ENCODE peak calls at places on chromosomes 6 and 20, in ten cellular contexts. One of them, this sample, is unnamed.

GRCh38 chr6:154297711-154298110 is 58.9 kb downstream of the IPCEF1 start:
- DNase-seq in esophagus squamous epithelium: no peak
- DNase-seq in uterus: no peak
- DNase-seq in sigmoid colon: no peak
- DNase-seq in hepatocyte: no peak
- DNase-seq in right cardiac atrium: no peak
- DNase-seq in HAP-1: no peak
- DNase-seq in cardiac fibroblast: no peak
- DNase-seq in astrocyte of the spinal cord: no peak
- DNase-seq in small intestine: no peak
- DNase-seq in this sample: no peak

GRCh38 chr20:49287555-49288249 is 9.8 kb upstream of the ZNFX1 start:
- DNase-seq in esophagus squamous epithelium: no peak
- DNase-seq in uterus: no peak
- DNase-seq in sigmoid colon: no peak
- DNase-seq in hepatocyte: no peak
- DNase-seq in right cardiac atrium: no peak
- DNase-seq in HAP-1: no peak
- DNase-seq in cardiac fibroblast: peak
- DNase-seq in astrocyte of the spinal cord: peak
- DNase-seq in small intestine: no peak
- DNase-seq in this sample: no peak

GRCh38 chr6:12033770-12034169 is 21.7 kb downstream of the HIVEP1 start:
- DNase-seq in esophagus squamous epithelium: no peak
- DNase-seq in uterus: no peak
- DNase-seq in sigmoid colon: no peak
- DNase-seq in hepatocyte: no peak
- DNase-seq in right cardiac atrium: no peak
- DNase-seq in HAP-1: no peak
- DNase-seq in cardiac fibroblast: peak
- DNase-seq in astrocyte of the spinal cord: no peak
- DNase-seq in small intestine: peak
- DNase-seq in this sample: no peak

GRCh38 chr6:13926378-13926777 is 1.6 kb downstream of the RNF182 start:
- DNase-seq in esophagus squamous epithelium: no peak
- DNase-seq in uterus: no peak
- DNase-seq in sigmoid colon: no peak
- DNase-seq in hepatocyte: no peak
- DNase-seq in right cardiac atrium: no peak
- DNase-seq in HAP-1: no peak
- DNase-seq in cardiac fibroblast: no peak
- DNase-seq in astrocyte of the spinal cord: no peak
- DNase-seq in small intestine: no peak
- DNase-seq in this sample: no peak

GRCh38 chr20:63009988-63010769 is 3.4 kb upstream of the BHLHE23 start:
- DNase-seq in esophagus squamous epithelium: no peak
- DNase-seq in uterus: no peak
- DNase-seq in sigmoid colon: no peak
- DNase-seq in hepatocyte: no peak
- DNase-seq in right cardiac atrium: peak
- DNase-seq in HAP-1: no peak
- DNase-seq in cardiac fibroblast: peak
- DNase-seq in astrocyte of the spinal cord: no peak
- DNase-seq in small intestine: peak
- DNase-seq in this sample: peak

GRCh38 chr6:116531675-116532570 is 13.6 kb downstream of the TRAPPC3L start:
- DNase-seq in esophagus squamous epithelium: no peak
- DNase-seq in uterus: peak
- DNase-seq in sigmoid colon: no peak
- DNase-seq in hepatocyte: peak
- DNase-seq in right cardiac atrium: peak
- DNase-seq in HAP-1: peak
- DNase-seq in cardiac fibroblast: peak
- DNase-seq in astrocyte of the spinal cord: peak
- DNase-seq in small intestine: peak
- DNase-seq in this sample: peak

GRCh38 chr20:53842301-53843099 is 227.9 kb downstream of the BCAS1 start:
- DNase-seq in esophagus squamous epithelium: no peak
- DNase-seq in uterus: no peak
- DNase-seq in sigmoid colon: no peak
- DNase-seq in hepatocyte: no peak
- DNase-seq in right cardiac atrium: no peak
- DNase-seq in HAP-1: no peak
- DNase-seq in cardiac fibroblast: no peak
- DNase-seq in astrocyte of the spinal cord: no peak
- DNase-seq in small intestine: no peak
- DNase-seq in this sample: no peak

GRCh38 chr20:62420846-62421715 is 6.3 kb downstream of the RBBP8NL start:
- DNase-seq in esophagus squamous epithelium: no peak
- DNase-seq in uterus: no peak
- DNase-seq in sigmoid colon: no peak
- DNase-seq in hepatocyte: no peak
- DNase-seq in right cardiac atrium: no peak
- DNase-seq in HAP-1: no peak
- DNase-seq in cardiac fibroblast: no peak
- DNase-seq in astrocyte of the spinal cord: no peak
- DNase-seq in small intestine: no peak
- DNase-seq in this sample: no peak

GRCh38 chr20:11850901-11851300 is 66.8 kb upstream of the BTBD3 start:
- DNase-seq in esophagus squamous epithelium: no peak
- DNase-seq in uterus: no peak
- DNase-seq in sigmoid colon: no peak
- DNase-seq in hepatocyte: no peak
- DNase-seq in right cardiac atrium: no peak
- DNase-seq in HAP-1: no peak
- DNase-seq in cardiac fibroblast: peak
- DNase-seq in astrocyte of the spinal cord: peak
- DNase-seq in small intestine: no peak
- DNase-seq in this sample: no peak

GRCh38 chr6:125611573-125612399 is 137.6 kb upstream of the HEY2 start:
- DNase-seq in esophagus squamous epithelium: no peak
- DNase-seq in uterus: no peak
- DNase-seq in sigmoid colon: no peak
- DNase-seq in hepatocyte: no peak
- DNase-seq in right cardiac atrium: peak
- DNase-seq in HAP-1: no peak
- DNase-seq in cardiac fibroblast: peak
- DNase-seq in astrocyte of the spinal cord: peak
- DNase-seq in small intestine: no peak
- DNase-seq in this sample: no peak

GRCh38 chr6:170086639-170087420 is 204.0 kb downstream of the DLL1 start:
- DNase-seq in esophagus squamous epithelium: no peak
- DNase-seq in uterus: peak
- DNase-seq in sigmoid colon: peak
- DNase-seq in hepatocyte: no peak
- DNase-seq in right cardiac atrium: peak
- DNase-seq in HAP-1: no peak
- DNase-seq in cardiac fibroblast: no peak
- DNase-seq in astrocyte of the spinal cord: no peak
- DNase-seq in small intestine: no peak
- DNase-seq in this sample: no peak

GRCh38 chr20:1302578-1303541 is 26.1 kb downstream of the SDCBP2 start:
- DNase-seq in esophagus squamous epithelium: no peak
- DNase-seq in uterus: no peak
- DNase-seq in sigmoid colon: peak
- DNase-seq in hepatocyte: no peak
- DNase-seq in right cardiac atrium: no peak
- DNase-seq in HAP-1: no peak
- DNase-seq in cardiac fibroblast: peak
- DNase-seq in astrocyte of the spinal cord: no peak
- DNase-seq in small intestine: no peak
- DNase-seq in this sample: no peak

GRCh38 chr6:150093397-150093796 is 24.5 kb upstream of the ULBP3 start:
- DNase-seq in esophagus squamous epithelium: no peak
- DNase-seq in uterus: no peak
- DNase-seq in sigmoid colon: no peak
- DNase-seq in hepatocyte: no peak
- DNase-seq in right cardiac atrium: no peak
- DNase-seq in HAP-1: no peak
- DNase-seq in cardiac fibroblast: no peak
- DNase-seq in astrocyte of the spinal cord: no peak
- DNase-seq in small intestine: no peak
- DNase-seq in this sample: no peak

GRCh38 chr6:168717491-168717890 is 276.5 kb downstream of the SMOC2 start:
- DNase-seq in esophagus squamous epithelium: no peak
- DNase-seq in uterus: no peak
- DNase-seq in sigmoid colon: no peak
- DNase-seq in hepatocyte: no peak
- DNase-seq in right cardiac atrium: no peak
- DNase-seq in HAP-1: no peak
- DNase-seq in cardiac fibroblast: no peak
- DNase-seq in astrocyte of the spinal cord: no peak
- DNase-seq in small intestine: no peak
- DNase-seq in this sample: no peak

GRCh38 chr20:60974022-60974421 is 278.0 kb upstream of the CDH4 start:
- DNase-seq in esophagus squamous epithelium: no peak
- DNase-seq in uterus: no peak
- DNase-seq in sigmoid colon: no peak
- DNase-seq in hepatocyte: no peak
- DNase-seq in right cardiac atrium: no peak
- DNase-seq in HAP-1: no peak
- DNase-seq in cardiac fibroblast: no peak
- DNase-seq in astrocyte of the spinal cord: no peak
- DNase-seq in small intestine: no peak
- DNase-seq in this sample: no peak

GRCh38 chr20:43650997-43651525 is 15.9 kb upstream of the MYBL2 start:
- DNase-seq in esophagus squamous epithelium: no peak
- DNase-seq in uterus: no peak
- DNase-seq in sigmoid colon: no peak
- DNase-seq in hepatocyte: no peak
- DNase-seq in right cardiac atrium: no peak
- DNase-seq in HAP-1: no peak
- DNase-seq in cardiac fibroblast: no peak
- DNase-seq in astrocyte of the spinal cord: no peak
- DNase-seq in small intestine: peak
- DNase-seq in this sample: no peak

GRCh38 chr6:31586596-31586995 is 519 bp downstream of the LST1 start:
- DNase-seq in esophagus squamous epithelium: no peak
- DNase-seq in uterus: no peak
- DNase-seq in sigmoid colon: no peak
- DNase-seq in hepatocyte: no peak
- DNase-seq in right cardiac atrium: no peak
- DNase-seq in HAP-1: no peak
- DNase-seq in cardiac fibroblast: no peak
- DNase-seq in astrocyte of the spinal cord: no peak
- DNase-seq in small intestine: no peak
- DNase-seq in this sample: peak

GRCh38 chr6:106085687-106085983 is 501 bp upstream of the PRDM1 start:
- DNase-seq in esophagus squamous epithelium: no peak
- DNase-seq in uterus: no peak
- DNase-seq in sigmoid colon: no peak
- DNase-seq in hepatocyte: no peak
- DNase-seq in right cardiac atrium: no peak
- DNase-seq in HAP-1: no peak
- DNase-seq in cardiac fibroblast: no peak
- DNase-seq in astrocyte of the spinal cord: peak
- DNase-seq in small intestine: no peak
- DNase-seq in this sample: no peak
- H3K4me3 ChIP-seq in esophagus squamous epithelium: peak
- H3K4me3 ChIP-seq in uterus: peak
- H3K4me3 ChIP-seq in sigmoid colon: peak
- H3K4me3 ChIP-seq in hepatocyte: peak
- H3K4me3 ChIP-seq in right cardiac atrium: peak
- H3K4me3 ChIP-seq in HAP-1: peak
- H3K4me3 ChIP-seq in cardiac fibroblast: peak
- H3K4me3 ChIP-seq in astrocyte of the spinal cord: peak
- H3K4me3 ChIP-seq in small intestine: no peak
- H3K4me3 ChIP-seq in this sample: peak

GRCh38 chr6:10658910-10659696 is 35.3 kb downstream of the C6orf52 start:
- DNase-seq in esophagus squamous epithelium: no peak
- DNase-seq in uterus: no peak
- DNase-seq in sigmoid colon: no peak
- DNase-seq in hepatocyte: peak
- DNase-seq in right cardiac atrium: no peak
- DNase-seq in HAP-1: peak
- DNase-seq in cardiac fibroblast: no peak
- DNase-seq in astrocyte of the spinal cord: no peak
- DNase-seq in small intestine: no peak
- DNase-seq in this sample: no peak
- H3K4me3 ChIP-seq in esophagus squamous epithelium: peak
- H3K4me3 ChIP-seq in uterus: no peak
- H3K4me3 ChIP-seq in sigmoid colon: peak
- H3K4me3 ChIP-seq in hepatocyte: peak
- H3K4me3 ChIP-seq in right cardiac atrium: no peak
- H3K4me3 ChIP-seq in HAP-1: peak
- H3K4me3 ChIP-seq in cardiac fibroblast: peak
- H3K4me3 ChIP-seq in astrocyte of the spinal cord: peak
- H3K4me3 ChIP-seq in small intestine: peak
- H3K4me3 ChIP-seq in this sample: no peak

GRCh38 chr6:107634147-107635057 is 144.5 kb downstream of the SOBP start:
- DNase-seq in esophagus squamous epithelium: no peak
- DNase-seq in uterus: no peak
- DNase-seq in sigmoid colon: no peak
- DNase-seq in hepatocyte: peak
- DNase-seq in right cardiac atrium: peak
- DNase-seq in HAP-1: no peak
- DNase-seq in cardiac fibroblast: no peak
- DNase-seq in astrocyte of the spinal cord: no peak
- DNase-seq in small intestine: no peak
- DNase-seq in this sample: no peak
- H3K4me3 ChIP-seq in esophagus squamous epithelium: peak
- H3K4me3 ChIP-seq in uterus: no peak
- H3K4me3 ChIP-seq in sigmoid colon: peak
- H3K4me3 ChIP-seq in hepatocyte: no peak
- H3K4me3 ChIP-seq in right cardiac atrium: peak
- H3K4me3 ChIP-seq in HAP-1: no peak
- H3K4me3 ChIP-seq in cardiac fibroblast: no peak
- H3K4me3 ChIP-seq in astrocyte of the spinal cord: no peak
- H3K4me3 ChIP-seq in small intestine: peak
- H3K4me3 ChIP-seq in this sample: no peak

DNA sequence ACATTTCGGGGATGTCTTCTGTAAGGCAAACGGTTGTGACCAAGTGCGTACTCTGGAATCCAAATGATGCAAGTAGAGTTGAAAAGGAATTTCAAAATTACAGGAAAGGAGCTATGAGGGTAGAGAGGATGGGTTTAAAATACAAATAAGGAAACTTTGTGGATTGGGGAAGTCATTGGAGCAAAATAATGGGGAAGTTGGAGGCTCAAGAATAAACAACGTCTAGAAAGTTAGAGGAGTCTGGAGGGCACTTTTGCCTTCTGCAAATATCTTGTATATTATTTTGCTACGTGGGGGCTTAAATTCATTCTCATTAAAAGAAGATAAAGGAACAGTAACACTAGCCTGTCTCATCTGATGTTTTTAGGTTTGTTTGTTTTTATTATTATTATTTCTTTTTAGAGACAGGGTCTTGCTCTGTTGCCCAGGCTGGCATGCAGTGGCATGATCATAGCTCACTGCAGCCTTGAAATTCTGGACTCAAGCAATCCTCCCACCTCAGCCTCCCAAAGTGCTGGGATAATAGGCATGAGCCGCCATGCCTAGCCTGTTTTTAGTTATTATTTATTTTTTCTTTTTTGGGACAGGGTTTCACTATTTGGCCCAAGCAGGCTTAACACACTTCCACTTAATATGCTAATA is 55.0 kb upstream of the TNFAIP3 start:
- DNase-seq in esophagus squamous epithelium: no peak
- DNase-seq in uterus: no peak
- DNase-seq in sigmoid colon: no peak
- DNase-seq in hepatocyte: no peak
- DNase-seq in right cardiac atrium: no peak
- DNase-seq in HAP-1: no peak
- DNase-seq in cardiac fibroblast: no peak
- DNase-seq in astrocyte of the spinal cord: no peak
- DNase-seq in small intestine: no peak
- DNase-seq in this sample: no peak
- H3K4me3 ChIP-seq in esophagus squamous epithelium: no peak
- H3K4me3 ChIP-seq in uterus: no peak
- H3K4me3 ChIP-seq in sigmoid colon: no peak
- H3K4me3 ChIP-seq in hepatocyte: no peak
- H3K4me3 ChIP-seq in right cardiac atrium: no peak
- H3K4me3 ChIP-seq in HAP-1: no peak
- H3K4me3 ChIP-seq in cardiac fibroblast: no peak
- H3K4me3 ChIP-seq in astrocyte of the spinal cord: no peak
- H3K4me3 ChIP-seq in small intestine: no peak
- H3K4me3 ChIP-seq in this sample: no peak